ENCODE peak calls at places on chromosomes 13 and 19, in five cellular contexts. One of them, this sample, is unnamed.

GRCh38 chr13:45781553-45782326 is 69.8 kb downstream of the SIAH3 start:
- DNase-seq in NCI-H1092: peak; percentile 96
- DNase-seq in stimulated activated CD8-positive, alpha-beta memory T cell treated with anti-CD3 and anti-CD28 coated beads, Interleukin-7, amount 100 ng/mL, for 1 hour: no peak
- DNase-seq in non-pigmented ciliary epithelial cell: no peak
- DNase-seq in activated gamma-delta T cell treated with Interleukin-2 at 50 U/mL for 16 hours: no peak
- DNase-seq in this sample: no peak

GRCh38 chr13:46575321-46575721 is 22.4 kb downstream of the LRCH1 start:
- DNase-seq in non-pigmented ciliary epithelial cell: no peak
- DNase-seq in stimulated activated CD8-positive, alpha-beta memory T cell treated with anti-CD3 and anti-CD28 coated beads, Interleukin-7, amount 100 ng/mL, for 1 hour: no peak
- DNase-seq in NCI-H1092: no peak
- DNase-seq in activated gamma-delta T cell treated with Interleukin-2 at 50 U/mL for 16 hours: no peak
- DNase-seq in this sample: no peak

GRCh38 chr13:114067381-114067885 is 65.0 kb downstream of the RASA3 start:
- DNase-seq in activated gamma-delta T cell treated with Interleukin-2 at 50 U/mL for 16 hours: no peak
- DNase-seq in NCI-H1092: no peak
- DNase-seq in non-pigmented ciliary epithelial cell: no peak
- DNase-seq in stimulated activated CD8-positive, alpha-beta memory T cell treated with anti-CD3 and anti-CD28 coated beads, Interleukin-7, amount 100 ng/mL, for 1 hour: no peak
- DNase-seq in this sample: no peak

GRCh38 chr19:11261902-11262839 is at the start of gene DOCK6:
- DNase-seq in activated gamma-delta T cell treated with Interleukin-2 at 50 U/mL for 16 hours: no peak
- DNase-seq in NCI-H1092: no peak
- DNase-seq in stimulated activated CD8-positive, alpha-beta memory T cell treated with anti-CD3 and anti-CD28 coated beads, Interleukin-7, amount 100 ng/mL, for 1 hour: no peak
- DNase-seq in non-pigmented ciliary epithelial cell: no peak
- DNase-seq in this sample: peak; percentile 32

GRCh38 chr13:106133025-106133424 is 402.4 kb downstream of the EFNB2 start:
- DNase-seq in NCI-H1092: no peak
- DNase-seq in non-pigmented ciliary epithelial cell: peak; percentile 67
- DNase-seq in activated gamma-delta T cell treated with Interleukin-2 at 50 U/mL for 16 hours: no peak
- DNase-seq in stimulated activated CD8-positive, alpha-beta memory T cell treated with anti-CD3 and anti-CD28 coated beads, Interleukin-7, amount 100 ng/mL, for 1 hour: no peak
- DNase-seq in this sample: no peak

GRCh38 chr13:79659161-79659560 is 178.2 kb downstream of the NDFIP2 start:
- DNase-seq in NCI-H1092: no peak
- DNase-seq in stimulated activated CD8-positive, alpha-beta memory T cell treated with anti-CD3 and anti-CD28 coated beads, Interleukin-7, amount 100 ng/mL, for 1 hour: no peak
- DNase-seq in activated gamma-delta T cell treated with Interleukin-2 at 50 U/mL for 16 hours: no peak
- DNase-seq in non-pigmented ciliary epithelial cell: no peak
- DNase-seq in this sample: no peak

GRCh38 chr19:3670796-3671679 is 29.2 kb downstream of the PIP5K1C start:
- DNase-seq in non-pigmented ciliary epithelial cell: no peak
- DNase-seq in activated gamma-delta T cell treated with Interleukin-2 at 50 U/mL for 16 hours: peak; percentile 21
- DNase-seq in NCI-H1092: no peak
- DNase-seq in stimulated activated CD8-positive, alpha-beta memory T cell treated with anti-CD3 and anti-CD28 coated beads, Interleukin-7, amount 100 ng/mL, for 1 hour: no peak
- DNase-seq in this sample: no peak

GRCh38 chr13:106373304-106373988 is 162.0 kb downstream of the EFNB2 start:
- DNase-seq in activated gamma-delta T cell treated with Interleukin-2 at 50 U/mL for 16 hours: no peak
- DNase-seq in stimulated activated CD8-positive, alpha-beta memory T cell treated with anti-CD3 and anti-CD28 coated beads, Interleukin-7, amount 100 ng/mL, for 1 hour: no peak
- DNase-seq in NCI-H1092: peak; percentile 54
- DNase-seq in non-pigmented ciliary epithelial cell: no peak
- DNase-seq in this sample: peak; percentile 40

GRCh38 chr13:36806102-36806501 is 12.9 kb upstream of the RFXAP start:
- DNase-seq in NCI-H1092: no peak
- DNase-seq in activated gamma-delta T cell treated with Interleukin-2 at 50 U/mL for 16 hours: no peak
- DNase-seq in non-pigmented ciliary epithelial cell: no peak
- DNase-seq in stimulated activated CD8-positive, alpha-beta memory T cell treated with anti-CD3 and anti-CD28 coated beads, Interleukin-7, amount 100 ng/mL, for 1 hour: no peak
- DNase-seq in this sample: no peak

GRCh38 chr19:29881386-29881785 is 60.7 kb upstream of the URI1 start:
- DNase-seq in activated gamma-delta T cell treated with Interleukin-2 at 50 U/mL for 16 hours: no peak
- DNase-seq in NCI-H1092: no peak
- DNase-seq in stimulated activated CD8-positive, alpha-beta memory T cell treated with anti-CD3 and anti-CD28 coated beads, Interleukin-7, amount 100 ng/mL, for 1 hour: no peak
- DNase-seq in non-pigmented ciliary epithelial cell: no peak
- DNase-seq in this sample: no peak

GRCh38 chr13:104809483-104809882 is 1726.0 kb downstream of the EFNB2 start:
- DNase-seq in NCI-H1092: no peak
- DNase-seq in non-pigmented ciliary epithelial cell: no peak
- DNase-seq in stimulated activated CD8-positive, alpha-beta memory T cell treated with anti-CD3 and anti-CD28 coated beads, Interleukin-7, amount 100 ng/mL, for 1 hour: no peak
- DNase-seq in activated gamma-delta T cell treated with Interleukin-2 at 50 U/mL for 16 hours: no peak
- DNase-seq in this sample: no peak

GRCh38 chr19:51742736-51743288 is 8.9 kb downstream of the FPR1 start:
- DNase-seq in activated gamma-delta T cell treated with Interleukin-2 at 50 U/mL for 16 hours: no peak
- DNase-seq in stimulated activated CD8-positive, alpha-beta memory T cell treated with anti-CD3 and anti-CD28 coated beads, Interleukin-7, amount 100 ng/mL, for 1 hour: no peak
- DNase-seq in NCI-H1092: no peak
- DNase-seq in non-pigmented ciliary epithelial cell: no peak
- DNase-seq in this sample: no peak

GRCh38 chr13:79392882-79393563 is 13.0 kb downstream of the RBM26 start:
- DNase-seq in non-pigmented ciliary epithelial cell: peak; percentile 28
- DNase-seq in stimulated activated CD8-positive, alpha-beta memory T cell treated with anti-CD3 and anti-CD28 coated beads, Interleukin-7, amount 100 ng/mL, for 1 hour: no peak
- DNase-seq in NCI-H1092: no peak
- DNase-seq in activated gamma-delta T cell treated with Interleukin-2 at 50 U/mL for 16 hours: no peak
- DNase-seq in this sample: no peak

GRCh38 chr19:38210458-38210987 is 13.5 kb downstream of the DPF1 start:
- DNase-seq in NCI-H1092: peak; percentile 47
- DNase-seq in activated gamma-delta T cell treated with Interleukin-2 at 50 U/mL for 16 hours: no peak
- DNase-seq in non-pigmented ciliary epithelial cell: no peak
- DNase-seq in stimulated activated CD8-positive, alpha-beta memory T cell treated with anti-CD3 and anti-CD28 coated beads, Interleukin-7, amount 100 ng/mL, for 1 hour: no peak
- DNase-seq in this sample: no peak

GRCh38 chr13:31209172-31209818 is 9.5 kb downstream of the B3GLCT start:
- DNase-seq in non-pigmented ciliary epithelial cell: no peak
- DNase-seq in activated gamma-delta T cell treated with Interleukin-2 at 50 U/mL for 16 hours: no peak
- DNase-seq in NCI-H1092: peak; percentile 83
- DNase-seq in stimulated activated CD8-positive, alpha-beta memory T cell treated with anti-CD3 and anti-CD28 coated beads, Interleukin-7, amount 100 ng/mL, for 1 hour: no peak
- DNase-seq in this sample: peak; percentile 90

GRCh38 chr13:79895416-79895815 is 414.5 kb downstream of the NDFIP2 start:
- DNase-seq in stimulated activated CD8-positive, alpha-beta memory T cell treated with anti-CD3 and anti-CD28 coated beads, Interleukin-7, amount 100 ng/mL, for 1 hour: no peak
- DNase-seq in non-pigmented ciliary epithelial cell: no peak
- DNase-seq in activated gamma-delta T cell treated with Interleukin-2 at 50 U/mL for 16 hours: no peak
- DNase-seq in NCI-H1092: no peak
- DNase-seq in this sample: no peak

GRCh38 chr19:48752511-48753365 is at the start of gene FUT1:
- DNase-seq in non-pigmented ciliary epithelial cell: no peak
- DNase-seq in activated gamma-delta T cell treated with Interleukin-2 at 50 U/mL for 16 hours: peak; percentile 14
- DNase-seq in NCI-H1092: peak; percentile 27
- DNase-seq in stimulated activated CD8-positive, alpha-beta memory T cell treated with anti-CD3 and anti-CD28 coated beads, Interleukin-7, amount 100 ng/mL, for 1 hour: no peak
- DNase-seq in this sample: peak; percentile 70

GRCh38 chr19:10593820-10594637 is 6.9 kb upstream of the AP1M2 start:
- DNase-seq in activated gamma-delta T cell treated with Interleukin-2 at 50 U/mL for 16 hours: no peak
- DNase-seq in non-pigmented ciliary epithelial cell: no peak
- DNase-seq in stimulated activated CD8-positive, alpha-beta memory T cell treated with anti-CD3 and anti-CD28 coated beads, Interleukin-7, amount 100 ng/mL, for 1 hour: no peak
- DNase-seq in NCI-H1092: no peak
- DNase-seq in this sample: no peak

GRCh38 chr19:29966594-29967249 is 24.7 kb downstream of the URI1 start:
- DNase-seq in activated gamma-delta T cell treated with Interleukin-2 at 50 U/mL for 16 hours: no peak
- DNase-seq in NCI-H1092: no peak
- DNase-seq in stimulated activated CD8-positive, alpha-beta memory T cell treated with anti-CD3 and anti-CD28 coated beads, Interleukin-7, amount 100 ng/mL, for 1 hour: no peak
- DNase-seq in non-pigmented ciliary epithelial cell: no peak
- DNase-seq in this sample: no peak

This sample was measured in WERI-Rb-1.